ENCODE peak calls at places on chromosomes 6 and 20, in eight cellular contexts. One of them, this sample, is unnamed.

GRCh38 chr20:61679473-61679872 is 386.2 kb downstream of the TAF4 start:
- DNase-seq in nephron progenitor cell: no peak
- DNase-seq in astrocyte of the cerebellum: no peak
- DNase-seq in fibroblast of the aortic adventitia: no peak
- DNase-seq in WTC11: no peak
- DNase-seq in AG10803: no peak
- DNase-seq in foreskin fibroblast: no peak
- DNase-seq in fibroblast of pulmonary artery: no peak
- DNase-seq in this sample: peak; percentile 28

GRCh38 chr6:30112402-30113376 is at the start of gene TRIM31:
- DNase-seq in nephron progenitor cell: no peak
- DNase-seq in astrocyte of the cerebellum: no peak
- DNase-seq in fibroblast of the aortic adventitia: no peak
- DNase-seq in WTC11: no peak
- DNase-seq in AG10803: no peak
- DNase-seq in foreskin fibroblast: no peak
- DNase-seq in fibroblast of pulmonary artery: no peak
- DNase-seq in this sample: no peak

GRCh38 chr20:20184711-20185110 is 132.4 kb downstream of the CFAP61 start:
- DNase-seq in nephron progenitor cell: no peak
- DNase-seq in astrocyte of the cerebellum: no peak
- DNase-seq in fibroblast of the aortic adventitia: no peak
- DNase-seq in WTC11: no peak
- DNase-seq in AG10803: no peak
- DNase-seq in foreskin fibroblast: no peak
- DNase-seq in fibroblast of pulmonary artery: no peak
- DNase-seq in this sample: no peak

GRCh38 chr20:17967595-17968365 is 814 bp downstream of the SNX5 start:
- DNase-seq in nephron progenitor cell: no peak
- DNase-seq in astrocyte of the cerebellum: no peak
- DNase-seq in fibroblast of the aortic adventitia: peak; percentile 66
- DNase-seq in WTC11: no peak
- DNase-seq in AG10803: peak; percentile 63
- DNase-seq in foreskin fibroblast: peak; percentile 44
- DNase-seq in fibroblast of pulmonary artery: peak; percentile 62
- DNase-seq in this sample: no peak

GRCh38 chr6:89503641-89504040 is 70.7 kb downstream of the ANKRD6 start:
- DNase-seq in nephron progenitor cell: no peak
- DNase-seq in astrocyte of the cerebellum: no peak
- DNase-seq in fibroblast of the aortic adventitia: no peak
- DNase-seq in WTC11: no peak
- DNase-seq in AG10803: no peak
- DNase-seq in foreskin fibroblast: no peak
- DNase-seq in fibroblast of pulmonary artery: no peak
- DNase-seq in this sample: no peak

GRCh38 chr6:169738204-169738971 is 13.0 kb downstream of the DYNLT2 start:
- DNase-seq in nephron progenitor cell: peak; percentile 3
- DNase-seq in astrocyte of the cerebellum: no peak
- DNase-seq in fibroblast of the aortic adventitia: peak; percentile 46
- DNase-seq in WTC11: no peak
- DNase-seq in AG10803: peak; percentile 36
- DNase-seq in foreskin fibroblast: peak; percentile 23
- DNase-seq in fibroblast of pulmonary artery: no peak
- DNase-seq in this sample: no peak

GRCh38 chr6:119224095-119224701 is 125.4 kb downstream of the MAN1A1 start:
- DNase-seq in nephron progenitor cell: no peak
- DNase-seq in astrocyte of the cerebellum: no peak
- DNase-seq in fibroblast of the aortic adventitia: no peak
- DNase-seq in WTC11: no peak
- DNase-seq in AG10803: no peak
- DNase-seq in foreskin fibroblast: no peak
- DNase-seq in fibroblast of pulmonary artery: no peak
- DNase-seq in this sample: no peak

GRCh38 chr6:24194968-24195700 is 69.1 kb downstream of the NRSN1 start:
- DNase-seq in nephron progenitor cell: no peak
- DNase-seq in astrocyte of the cerebellum: no peak
- DNase-seq in fibroblast of the aortic adventitia: no peak
- DNase-seq in WTC11: no peak
- DNase-seq in AG10803: no peak
- DNase-seq in foreskin fibroblast: no peak
- DNase-seq in fibroblast of pulmonary artery: no peak
- DNase-seq in this sample: no peak

GRCh38 chr6:90403489-90404381 is 107.1 kb upstream of the BACH2 start:
- DNase-seq in nephron progenitor cell: peak; percentile 15
- DNase-seq in astrocyte of the cerebellum: peak; percentile 70
- DNase-seq in fibroblast of the aortic adventitia: peak; percentile 52
- DNase-seq in WTC11: no peak
- DNase-seq in AG10803: peak; percentile 31
- DNase-seq in foreskin fibroblast: peak; percentile 68
- DNase-seq in fibroblast of pulmonary artery: peak; percentile 77
- DNase-seq in this sample: no peak

GRCh38 chr20:31670371-31671228 is 32.9 kb downstream of the COX4I2 start:
- DNase-seq in nephron progenitor cell: no peak
- DNase-seq in astrocyte of the cerebellum: no peak
- DNase-seq in fibroblast of the aortic adventitia: peak; percentile 47
- DNase-seq in WTC11: no peak
- DNase-seq in AG10803: no peak
- DNase-seq in foreskin fibroblast: peak; percentile 62
- DNase-seq in fibroblast of pulmonary artery: no peak
- DNase-seq in this sample: no peak

GRCh38 chr6:143123081-143123480 is 62.4 kb downstream of the AIG1 start:
- DNase-seq in nephron progenitor cell: no peak
- DNase-seq in astrocyte of the cerebellum: no peak
- DNase-seq in fibroblast of the aortic adventitia: no peak
- DNase-seq in WTC11: no peak
- DNase-seq in AG10803: peak; percentile 78
- DNase-seq in foreskin fibroblast: peak; percentile 41
- DNase-seq in fibroblast of pulmonary artery: no peak
- DNase-seq in this sample: no peak

GRCh38 chr6:49457771-49458170 is 5.3 kb downstream of the MMUT start:
- DNase-seq in nephron progenitor cell: no peak
- DNase-seq in astrocyte of the cerebellum: no peak
- DNase-seq in fibroblast of the aortic adventitia: no peak
- DNase-seq in WTC11: no peak
- DNase-seq in AG10803: no peak
- DNase-seq in foreskin fibroblast: no peak
- DNase-seq in fibroblast of pulmonary artery: no peak
- DNase-seq in this sample: no peak

DNA sequence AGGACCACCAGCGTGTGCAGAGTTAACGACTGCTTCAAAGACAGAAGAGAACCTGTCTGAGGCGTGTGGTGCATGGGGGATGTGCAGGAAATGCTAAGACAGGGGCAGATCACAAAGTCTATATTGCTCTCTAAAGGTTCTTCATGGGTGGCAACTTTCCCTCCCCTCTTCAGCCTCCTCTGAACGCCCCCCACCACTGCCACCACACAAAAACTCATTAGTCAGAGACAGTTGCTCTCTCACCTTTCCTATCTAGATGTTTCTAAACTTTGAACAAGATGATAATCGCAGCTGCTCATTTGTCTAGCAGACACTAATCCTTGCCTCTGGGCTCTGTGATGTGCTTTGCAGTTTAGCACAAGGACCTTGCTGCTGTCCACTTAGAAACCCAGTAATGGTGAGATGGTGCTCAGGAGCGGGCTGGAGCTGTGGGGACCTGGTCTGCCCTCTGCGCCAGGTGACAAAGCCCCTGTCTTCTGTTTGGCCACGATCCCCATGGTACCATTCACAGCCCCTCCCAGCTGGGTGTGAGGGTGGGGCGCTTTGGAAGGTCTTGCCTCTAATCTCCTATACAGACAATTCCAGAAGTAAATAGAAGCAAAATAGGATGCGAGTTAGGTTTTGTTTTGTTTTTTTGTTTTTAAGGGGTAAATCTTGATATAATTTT is 219.5 kb downstream of the NRN1 start:
- DNase-seq in nephron progenitor cell: no peak
- DNase-seq in astrocyte of the cerebellum: no peak
- DNase-seq in fibroblast of the aortic adventitia: no peak
- DNase-seq in WTC11: no peak
- DNase-seq in AG10803: no peak
- DNase-seq in foreskin fibroblast: no peak
- DNase-seq in fibroblast of pulmonary artery: no peak
- DNase-seq in this sample: no peak
- TF ChIP-seq CTCF in nephron progenitor cell: no peak
- TF ChIP-seq CTCF in astrocyte of the cerebellum: no peak
- TF ChIP-seq CTCF in fibroblast of the aortic adventitia: no peak
- TF ChIP-seq CTCF in WTC11: no peak
- TF ChIP-seq CTCF in AG10803: no peak
- TF ChIP-seq CTCF in foreskin fibroblast: no peak
- TF ChIP-seq CTCF in fibroblast of pulmonary artery: no peak
- TF ChIP-seq CTCF in this sample: no peak

GRCh38 chr6:3986241-3986640 is 92.7 kb downstream of the FAM217A start:
- DNase-seq in nephron progenitor cell: no peak
- DNase-seq in astrocyte of the cerebellum: no peak
- DNase-seq in fibroblast of the aortic adventitia: no peak
- DNase-seq in WTC11: no peak
- DNase-seq in AG10803: no peak
- DNase-seq in foreskin fibroblast: no peak
- DNase-seq in fibroblast of pulmonary artery: no peak
- DNase-seq in this sample: no peak

GRCh38 chr6:3987576-3987975 is 91.4 kb downstream of the FAM217A start:
- DNase-seq in nephron progenitor cell: no peak
- DNase-seq in astrocyte of the cerebellum: no peak
- DNase-seq in fibroblast of the aortic adventitia: no peak
- DNase-seq in WTC11: no peak
- DNase-seq in AG10803: no peak
- DNase-seq in foreskin fibroblast: no peak
- DNase-seq in fibroblast of pulmonary artery: no peak
- DNase-seq in this sample: no peak

GRCh38 chr6:3987072-3987471 is 91.9 kb downstream of the FAM217A start:
- DNase-seq in nephron progenitor cell: no peak
- DNase-seq in astrocyte of the cerebellum: no peak
- DNase-seq in fibroblast of the aortic adventitia: no peak
- DNase-seq in WTC11: peak; percentile 23
- DNase-seq in AG10803: peak; percentile 15
- DNase-seq in foreskin fibroblast: peak; percentile 41
- DNase-seq in fibroblast of pulmonary artery: peak; percentile 65
- DNase-seq in this sample: no peak

GRCh38 chr6:3991941-3992340 is 87.0 kb downstream of the FAM217A start:
- DNase-seq in nephron progenitor cell: no peak
- DNase-seq in astrocyte of the cerebellum: no peak
- DNase-seq in fibroblast of the aortic adventitia: no peak
- DNase-seq in WTC11: no peak
- DNase-seq in AG10803: no peak
- DNase-seq in foreskin fibroblast: no peak
- DNase-seq in fibroblast of pulmonary artery: no peak
- DNase-seq in this sample: no peak

DNA sequence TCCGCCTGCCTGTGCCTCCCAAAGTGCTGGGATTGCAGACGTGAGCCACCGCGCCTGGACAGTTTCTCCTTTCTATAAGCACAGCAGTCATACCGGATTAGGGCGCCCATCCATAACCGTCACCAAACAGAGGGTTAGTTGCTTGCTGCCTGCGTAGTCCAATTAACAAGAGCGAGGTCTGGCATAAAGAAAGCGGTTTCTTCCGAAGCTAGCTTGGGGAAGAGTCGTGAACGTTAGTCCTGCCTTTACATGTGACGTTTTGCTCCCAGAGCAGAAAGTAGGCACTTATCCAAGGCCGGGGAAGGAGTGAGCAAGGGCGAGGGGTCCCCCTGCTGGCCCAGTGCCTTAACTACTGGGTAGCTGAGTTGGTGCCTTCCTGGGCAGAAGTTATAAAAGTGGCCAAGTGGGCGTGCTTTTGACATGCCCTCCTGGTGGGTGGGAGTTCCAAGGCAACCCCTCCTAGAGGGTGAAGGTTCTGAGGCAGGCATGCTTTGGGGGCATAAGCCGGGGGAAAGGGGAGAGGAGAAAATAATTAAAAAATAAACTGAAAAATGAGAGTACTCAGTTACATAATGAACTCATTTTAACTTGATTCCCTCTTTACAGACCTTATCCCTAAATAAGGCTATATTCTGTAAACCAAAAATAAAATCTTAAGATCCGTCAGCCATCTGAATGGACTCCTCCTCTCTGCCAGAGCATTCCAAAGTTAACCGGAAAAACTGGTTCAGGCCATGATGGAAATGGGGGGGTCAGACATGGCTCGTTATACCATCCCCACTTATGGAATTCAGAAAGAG is 88.0 kb downstream of the FAM217A start:
- DNase-seq in nephron progenitor cell: peak; percentile 86
- DNase-seq in astrocyte of the cerebellum: peak; percentile 83
- DNase-seq in fibroblast of the aortic adventitia: peak; percentile 95
- DNase-seq in WTC11: peak; percentile 90
- DNase-seq in AG10803: peak; percentile 88
- DNase-seq in foreskin fibroblast: peak; percentile 94
- DNase-seq in fibroblast of pulmonary artery: peak; percentile 95
- DNase-seq in this sample: no peak
- TF ChIP-seq CTCF in nephron progenitor cell: peak; percentile 85
- TF ChIP-seq CTCF in astrocyte of the cerebellum: peak; percentile 96
- TF ChIP-seq CTCF in fibroblast of the aortic adventitia: peak; percentile 91
- TF ChIP-seq CTCF in WTC11: peak; percentile 78
- TF ChIP-seq CTCF in AG10803: peak; percentile 95
- TF ChIP-seq CTCF in foreskin fibroblast: peak; percentile 97
- TF ChIP-seq CTCF in fibroblast of pulmonary artery: peak; percentile 96
- TF ChIP-seq CTCF in this sample: peak; percentile 93

DNA sequence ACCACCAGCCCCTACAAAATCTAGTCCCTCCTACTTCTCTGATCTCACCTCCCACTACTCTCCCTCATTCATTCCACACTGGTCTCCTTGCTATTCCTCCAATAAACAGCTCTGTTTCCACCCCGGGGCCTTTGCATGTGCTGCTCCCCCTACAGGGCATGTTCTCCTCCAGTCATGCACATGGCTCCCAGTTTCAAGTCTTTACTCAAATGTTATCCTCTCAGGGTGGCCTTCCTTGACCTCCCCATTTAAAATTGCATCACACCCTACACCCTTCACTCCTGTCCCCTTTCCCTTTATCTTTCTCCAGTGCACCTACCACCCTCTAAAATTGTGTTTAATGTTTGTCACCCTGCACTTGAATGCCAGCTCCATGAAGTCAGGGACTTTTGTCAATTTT is 174.5 kb downstream of the MRPL14 start:
- DNase-seq in nephron progenitor cell: no peak
- DNase-seq in astrocyte of the cerebellum: no peak
- DNase-seq in fibroblast of the aortic adventitia: no peak
- DNase-seq in WTC11: no peak
- DNase-seq in AG10803: no peak
- DNase-seq in foreskin fibroblast: peak; percentile 17
- DNase-seq in fibroblast of pulmonary artery: no peak
- DNase-seq in this sample: no peak
- TF ChIP-seq CTCF in nephron progenitor cell: no peak
- TF ChIP-seq CTCF in astrocyte of the cerebellum: peak; percentile 5
- TF ChIP-seq CTCF in fibroblast of the aortic adventitia: peak; percentile 16
- TF ChIP-seq CTCF in WTC11: no peak
- TF ChIP-seq CTCF in AG10803: peak; percentile 29
- TF ChIP-seq CTCF in foreskin fibroblast: no peak
- TF ChIP-seq CTCF in fibroblast of pulmonary artery: peak; percentile 30
- TF ChIP-seq CTCF in this sample: peak; percentile 33

DNA sequence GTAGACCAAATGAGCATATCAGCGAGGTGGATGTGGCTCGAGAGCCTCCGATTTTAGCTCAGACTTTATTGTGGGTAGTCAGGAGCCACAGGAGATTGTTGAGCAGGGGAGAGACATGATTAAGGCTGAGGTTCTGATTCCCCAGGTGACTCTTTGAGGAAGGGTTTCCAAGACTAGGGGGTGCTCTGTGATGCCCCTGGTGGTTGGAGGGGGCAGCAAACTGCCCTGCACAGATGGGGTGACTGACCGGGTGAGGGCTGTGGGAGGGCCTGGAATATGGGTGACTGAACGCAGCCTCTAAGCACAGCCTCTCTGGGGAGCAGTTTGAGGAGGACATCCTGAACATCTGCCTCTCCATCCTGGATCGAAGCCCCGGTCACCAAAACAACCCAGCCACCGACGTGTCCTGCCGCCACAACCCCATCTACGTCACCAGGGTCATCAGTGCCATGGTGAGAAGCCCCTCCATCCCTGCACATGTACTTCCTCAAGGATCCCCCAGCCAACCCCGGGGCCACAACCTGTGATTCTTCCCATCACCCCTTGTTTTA is 17.0 kb downstream of the TGM6 start:
- DNase-seq in nephron progenitor cell: no peak
- DNase-seq in astrocyte of the cerebellum: no peak
- DNase-seq in fibroblast of the aortic adventitia: no peak
- DNase-seq in WTC11: peak; percentile 32
- DNase-seq in AG10803: no peak
- DNase-seq in foreskin fibroblast: no peak
- DNase-seq in fibroblast of pulmonary artery: no peak
- DNase-seq in this sample: no peak
- TF ChIP-seq CTCF in nephron progenitor cell: no peak
- TF ChIP-seq CTCF in astrocyte of the cerebellum: no peak
- TF ChIP-seq CTCF in fibroblast of the aortic adventitia: no peak
- TF ChIP-seq CTCF in WTC11: peak; percentile 25
- TF ChIP-seq CTCF in AG10803: no peak
- TF ChIP-seq CTCF in foreskin fibroblast: no peak
- TF ChIP-seq CTCF in fibroblast of pulmonary artery: no peak
- TF ChIP-seq CTCF in this sample: no peak

This sample was measured in chondrocyte.